ENCODE peak calls at places on chromosomes 6 and 20, in four cellular contexts. One of them, this sample, is unnamed. For H3K4me1, the result is how much of the 10 kb centered on the place peaks cover.

GRCh38 chr20:34215711-34216381 is 25.4 kb upstream of the ASIP start:
- DNase-seq in uterus: peak
- DNase-seq in neural progenitor cell: peak
- DNase-seq in pancreas: peak
- DNase-seq in this sample: peak

GRCh38 chr6:109561844-109562243 is 78.8 kb upstream of the ZBTB24 start:
- DNase-seq in uterus: no peak
- DNase-seq in neural progenitor cell: no peak
- DNase-seq in pancreas: no peak
- DNase-seq in this sample: no peak

GRCh38 chr6:10194816-10195639 is 219.8 kb downstream of the TFAP2A start:
- DNase-seq in uterus: no peak
- DNase-seq in neural progenitor cell: no peak
- DNase-seq in pancreas: no peak
- DNase-seq in this sample: no peak

GRCh38 chr6:63788569-63788968 is 153.0 kb downstream of the PHF3 start:
- DNase-seq in uterus: no peak
- DNase-seq in neural progenitor cell: peak
- DNase-seq in pancreas: no peak
- DNase-seq in this sample: no peak

GRCh38 chr6:100482698-100483097 is 18.0 kb upstream of the SIM1 start:
- DNase-seq in uterus: no peak
- DNase-seq in neural progenitor cell: no peak
- DNase-seq in pancreas: no peak
- DNase-seq in this sample: no peak

GRCh38 chr6:47681201-47681990 is 17.0 kb upstream of the ADGRF4 start:
- DNase-seq in uterus: no peak
- DNase-seq in neural progenitor cell: no peak
- DNase-seq in pancreas: no peak
- DNase-seq in this sample: no peak

GRCh38 chr20:4861961-4862360 is 139.3 kb downstream of the SLC23A2 start:
- DNase-seq in uterus: no peak
- DNase-seq in neural progenitor cell: no peak
- DNase-seq in pancreas: no peak
- DNase-seq in this sample: no peak

GRCh38 chr6:148500402-148500801 is 157.8 kb downstream of the SASH1 start:
- DNase-seq in uterus: no peak
- DNase-seq in neural progenitor cell: no peak
- DNase-seq in pancreas: no peak
- DNase-seq in this sample: no peak

GRCh38 chr20:56520180-56520579 is 4.4 kb upstream of the FAM209A start:
- DNase-seq in uterus: no peak
- DNase-seq in neural progenitor cell: no peak
- DNase-seq in pancreas: no peak
- DNase-seq in this sample: no peak

GRCh38 chr6:117280922-117281321 is 15.6 kb downstream of the VGLL2 start:
- DNase-seq in uterus: no peak
- DNase-seq in neural progenitor cell: no peak
- DNase-seq in pancreas: no peak
- DNase-seq in this sample: no peak

GRCh38 chr6:54353975-54354374 is 45.7 kb downstream of the TINAG start:
- DNase-seq in uterus: no peak
- DNase-seq in neural progenitor cell: peak
- DNase-seq in pancreas: no peak
- DNase-seq in this sample: no peak

GRCh38 chr6:55433446-55434130 is 106.3 kb downstream of the GFRAL start:
- DNase-seq in uterus: no peak
- DNase-seq in neural progenitor cell: peak
- DNase-seq in pancreas: no peak
- DNase-seq in this sample: no peak

GRCh38 chr6:163531122-163531521 is 116.6 kb downstream of the QKI start:
- DNase-seq in uterus: no peak
- DNase-seq in neural progenitor cell: peak
- DNase-seq in pancreas: no peak
- DNase-seq in this sample: no peak

GRCh38 chr6:112576421-112576820 is 229.3 kb downstream of the RFPL4B start:
- DNase-seq in uterus: no peak
- DNase-seq in neural progenitor cell: no peak
- DNase-seq in pancreas: no peak
- DNase-seq in this sample: no peak

GRCh38 chr6:12258191-12258590 is 32.0 kb upstream of the EDN1 start:
- DNase-seq in uterus: no peak
- DNase-seq in neural progenitor cell: no peak
- DNase-seq in pancreas: no peak
- DNase-seq in this sample: no peak

GRCh38 chr6:7546832-7547714 is 5.6 kb downstream of the DSP start:
- DNase-seq in uterus: no peak
- DNase-seq in neural progenitor cell: no peak
- DNase-seq in pancreas: no peak
- DNase-seq in this sample: no peak

GRCh38 chr20:62285722-62286121 is 17.1 kb upstream of the ADRM1 start:
- DNase-seq in uterus: no peak
- DNase-seq in neural progenitor cell: no peak
- DNase-seq in pancreas: no peak
- DNase-seq in this sample: no peak

GRCh38 chr6:11007715-11008608 is 36.1 kb downstream of the ELOVL2 start:
- DNase-seq in uterus: no peak
- DNase-seq in neural progenitor cell: no peak
- DNase-seq in pancreas: no peak
- DNase-seq in this sample: no peak

GRCh38 chr6:21067521-21067920 is 526.0 kb upstream of the SOX4 start:
- DNase-seq in uterus: no peak
- DNase-seq in neural progenitor cell: no peak
- DNase-seq in pancreas: no peak
- DNase-seq in this sample: no peak

GRCh38 chr20:2145376-2145775 is 43.7 kb downstream of the STK35 start:
- DNase-seq in uterus: no peak
- DNase-seq in neural progenitor cell: no peak
- DNase-seq in pancreas: no peak
- DNase-seq in this sample: peak

GRCh38 chr6:46925563-46926253 is 4.0 kb upstream of the ADGRF5 start:
- DNase-seq in uterus: peak
- DNase-seq in neural progenitor cell: no peak
- DNase-seq in pancreas: peak
- DNase-seq in this sample: peak

GRCh38 chr6:2055914-2056313 is 189.5 kb downstream of the GMDS start:
- DNase-seq in uterus: no peak
- DNase-seq in neural progenitor cell: no peak
- DNase-seq in pancreas: no peak
- DNase-seq in this sample: no peak

GRCh38 chr6:1481326-1481725 is 92.0 kb downstream of the FOXF2 start:
- DNase-seq in uterus: no peak
- DNase-seq in neural progenitor cell: no peak
- DNase-seq in pancreas: no peak
- DNase-seq in this sample: no peak

GRCh38 chr6:147700436-147701209 is 192.1 kb downstream of the SAMD5 start:
- DNase-seq in uterus: no peak
- DNase-seq in neural progenitor cell: no peak
- DNase-seq in pancreas: no peak
- DNase-seq in this sample: no peak

GRCh38 chr6:56278186-56278585 is 30.8 kb upstream of the COL21A1 start:
- DNase-seq in uterus: no peak
- DNase-seq in neural progenitor cell: peak
- DNase-seq in pancreas: no peak
- DNase-seq in this sample: no peak

GRCh38 chr6:80163754-80164187 is 57.3 kb downstream of the BCKDHB start:
- DNase-seq in uterus: no peak
- DNase-seq in neural progenitor cell: no peak
- DNase-seq in pancreas: no peak
- DNase-seq in this sample: no peak
- H3K27ac ChIP-seq in uterus: peak
- H3K27ac ChIP-seq in neural progenitor cell: no peak
- H3K27ac ChIP-seq in pancreas: no peak
- H3K27ac ChIP-seq in this sample: no peak

GRCh38 chr20:37316116-37316774 is 26.8 kb downstream of the MANBAL start:
- DNase-seq in uterus: no peak
- DNase-seq in neural progenitor cell: peak
- DNase-seq in pancreas: no peak
- DNase-seq in this sample: no peak

GRCh38 chr20:37317316-37317715 is 27.9 kb downstream of the MANBAL start:
- DNase-seq in uterus: no peak
- DNase-seq in neural progenitor cell: no peak
- DNase-seq in pancreas: no peak
- DNase-seq in this sample: no peak

GRCh38 chr20:37316775-37317170 is 27.3 kb downstream of the MANBAL start:
- DNase-seq in uterus: no peak
- DNase-seq in neural progenitor cell: no peak
- DNase-seq in pancreas: no peak
- DNase-seq in this sample: no peak

GRCh38 chr20:37318046-37318445 is 27.9 kb upstream of the SRC start:
- DNase-seq in uterus: no peak
- DNase-seq in neural progenitor cell: no peak
- DNase-seq in pancreas: no peak
- DNase-seq in this sample: no peak

DNA sequence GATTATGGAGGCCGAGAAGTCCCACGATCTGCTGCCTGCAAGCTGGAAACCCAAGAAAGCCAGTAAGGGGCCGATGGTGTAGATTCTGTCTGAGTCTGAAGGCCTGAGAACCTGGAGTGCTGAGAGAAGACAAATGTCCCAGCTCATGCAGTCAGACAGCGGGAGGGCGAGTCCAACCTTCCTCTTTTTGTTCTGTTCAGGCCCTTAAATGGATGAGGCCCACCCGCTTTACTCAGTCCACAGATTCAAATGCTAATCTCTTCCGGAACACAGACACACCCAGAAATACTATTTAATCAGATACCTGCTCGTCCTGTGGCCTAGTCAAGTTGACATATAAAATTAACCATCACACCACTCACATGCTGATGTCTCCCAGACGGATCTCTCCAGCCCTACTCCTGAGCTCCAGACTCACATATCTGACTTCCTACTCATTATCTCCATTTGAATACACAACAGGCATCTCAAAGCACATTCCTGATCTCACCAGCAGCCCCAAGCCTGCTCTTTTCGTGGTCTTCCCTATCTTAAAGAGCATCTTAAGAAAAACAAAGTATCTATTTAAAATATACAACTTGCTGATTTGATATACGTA is 26.7 kb upstream of the SRC start:
- DNase-seq in uterus: no peak
- DNase-seq in neural progenitor cell: peak
- DNase-seq in pancreas: no peak
- DNase-seq in this sample: no peak
- H3K4me1 ChIP-seq in uterus: under half
- H3K4me1 ChIP-seq in neural progenitor cell: under half
- H3K4me1 ChIP-seq in pancreas: under half
- H3K4me1 ChIP-seq in this sample: under half

GRCh38 chr20:17992847-17993508 is 24.2 kb downstream of the MGME1 start:
- DNase-seq in uterus: no peak
- DNase-seq in neural progenitor cell: no peak
- DNase-seq in pancreas: no peak
- DNase-seq in this sample: no peak
- H3K4me3 ChIP-seq in uterus: no peak
- H3K4me3 ChIP-seq in neural progenitor cell: no peak
- H3K4me3 ChIP-seq in pancreas: no peak
- H3K4me3 ChIP-seq in this sample: no peak

DNA sequence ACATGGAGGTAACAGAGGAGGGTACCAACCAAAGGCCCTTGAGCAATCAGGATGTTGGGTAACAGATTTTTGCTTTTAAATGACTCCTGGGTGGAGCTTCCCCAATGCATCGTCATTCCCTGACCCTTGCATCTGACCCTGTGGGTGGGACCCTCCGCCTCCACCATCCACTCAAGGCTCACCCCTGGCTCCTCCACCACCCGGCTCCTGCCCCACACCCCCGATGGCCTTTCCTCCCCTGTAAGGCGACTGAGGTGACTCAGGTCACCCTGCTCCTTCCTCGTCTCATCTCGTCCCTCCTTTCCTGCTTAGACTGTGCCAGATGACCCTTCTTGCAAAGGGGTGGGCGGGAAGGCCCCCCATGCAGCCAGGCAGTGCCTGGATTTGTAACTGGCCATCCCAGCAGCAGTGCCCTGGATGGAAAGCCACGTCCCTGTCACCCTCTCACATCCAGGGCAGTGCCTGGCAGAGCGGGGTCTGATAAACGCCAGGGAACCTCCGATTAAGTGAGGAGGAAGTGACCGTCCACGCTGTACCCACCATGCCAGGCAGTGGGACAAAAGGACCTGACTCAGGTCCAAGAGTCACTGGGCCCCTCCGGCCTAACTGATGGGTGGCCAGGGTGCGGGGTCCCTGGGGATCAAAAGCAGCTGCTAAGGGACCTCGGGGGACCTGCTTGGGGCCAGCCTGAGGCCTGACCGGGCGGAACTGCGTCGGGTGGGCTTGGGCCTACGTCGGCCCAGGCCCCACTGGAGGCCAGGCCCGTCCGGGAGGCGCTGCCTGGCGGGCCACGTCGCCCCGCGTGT is 624 bp upstream of the NPEPL1 start:
- DNase-seq in uterus: peak
- DNase-seq in neural progenitor cell: no peak
- DNase-seq in pancreas: no peak
- DNase-seq in this sample: peak
- H3K27ac ChIP-seq in uterus: peak
- H3K27ac ChIP-seq in neural progenitor cell: no peak
- H3K27ac ChIP-seq in pancreas: peak
- H3K27ac ChIP-seq in this sample: peak

DNA sequence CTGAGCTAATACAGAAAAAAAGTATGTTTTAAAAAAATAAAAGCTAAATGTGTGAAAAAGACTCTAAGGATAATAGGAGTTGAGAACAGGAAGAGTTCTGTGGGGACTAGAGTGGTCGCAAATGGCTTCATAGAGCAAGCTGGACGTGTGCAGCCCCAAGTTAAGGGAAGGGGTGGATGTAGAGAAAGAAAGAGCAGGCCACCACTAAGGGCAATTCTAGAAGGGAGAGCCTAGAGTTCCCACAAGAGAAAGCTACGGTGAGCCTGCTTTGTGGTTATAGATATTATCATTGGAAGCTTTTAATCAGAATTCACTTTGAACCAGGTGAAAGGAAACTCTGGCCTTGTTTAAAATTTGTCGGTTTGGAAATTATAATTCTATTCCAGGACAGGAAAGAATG is 101.6 kb downstream of the HIVEP2 start:
- DNase-seq in uterus: no peak
- DNase-seq in neural progenitor cell: no peak
- DNase-seq in pancreas: no peak
- DNase-seq in this sample: no peak
- H3K4me1 ChIP-seq in uterus: under half
- H3K4me1 ChIP-seq in neural progenitor cell: under half
- H3K4me1 ChIP-seq in pancreas: under half
- H3K4me1 ChIP-seq in this sample: under half

This sample was measured in aorta.